ENCODE peak calls at places on chromosomes 7 and 10, in four cellular contexts. N is SK-N-SH, P is adrenal gland, C is tibial artery. M is an unnamed sample.

GRCh38 chr10:58921366-58921947 is 255.0 kb upstream of the PHYHIPL start:
- DNase-seq in C (no peak), P (no peak), N (no peak), M (no peak)

GRCh38 chr7:107966701-107967100 is 36.3 kb downstream of the LAMB1 start:
- DNase-seq in N (no peak), P (no peak), C (no peak), M (peak; percentile 68)

GRCh38 chr7:27167170-27167505 is 1.8 kb upstream of the HOXA9 start:
- DNase-seq in C (no peak), N (peak; percentile 45), P (no peak), M (no peak)

GRCh38 chr7:54824655-54825054 is 65.6 kb upstream of the SEC61G start:
- DNase-seq in P (no peak), C (no peak), N (no peak), M (no peak)

GRCh38 chr7:137687556-137688280 is 159.1 kb downstream of the DGKI start:
- DNase-seq in N (no peak), C (no peak), P (no peak), M (no peak)

GRCh38 chr10:111076191-111076681 is 593 bp upstream of the ADRA2A start:
- DNase-seq in N (peak; percentile 93), P (peak; percentile 43), C (no peak), M (peak; percentile 31)

GRCh38 chr10:14334771-14335170 is 4.0 kb upstream of the FRMD4A start:
- DNase-seq in N (no peak), C (no peak), P (no peak), M (no peak)

GRCh38 chr7:118621810-118622209 is 397.3 kb downstream of the ANKRD7 start:
- DNase-seq in N (no peak), P (no peak), C (no peak), M (no peak)

GRCh38 chr10:49833162-49833561 is 71.0 kb upstream of the OGDHL start:
- DNase-seq in C (no peak), N (no peak), P (no peak), M (no peak)

GRCh38 chr10:88238515-88238914 is 344.6 kb downstream of the RNLS start:
- DNase-seq in N (no peak), P (no peak), C (no peak), M (no peak)

GRCh38 chr10:73172867-73173266 is 4.9 kb downstream of the FAM149B1 start:
- DNase-seq in N (no peak), P (no peak), C (no peak), M (no peak)

GRCh38 chr10:22475857-22476600 is 130.7 kb downstream of the SPAG6 start:
- DNase-seq in N (peak; percentile 76), P (no peak), C (no peak), M (no peak)

GRCh38 chr7:21192662-21193061 is 235.2 kb upstream of the SP4 start:
- DNase-seq in C (no peak), N (no peak), P (no peak), M (no peak)

GRCh38 chr7:50663396-50664102 is 98.3 kb upstream of the DDC start:
- DNase-seq in N (no peak), C (no peak), P (no peak), M (no peak)

GRCh38 chr10:118625504-118625903 is 30.1 kb upstream of the PRLHR start:
- DNase-seq in N (no peak), C (no peak), P (no peak), M (no peak)

GRCh38 chr10:10792681-10793080 is 225.0 kb upstream of the CELF2 start:
- DNase-seq in C (no peak), N (no peak), P (no peak), M (no peak)

GRCh38 chr10:96509017-96509641 is 4.6 kb downstream of the TLL2 start:
- DNase-seq in P (no peak), N (no peak), C (no peak), M (no peak)

GRCh38 chr7:43785425-43785824 is 26.9 kb downstream of the BLVRA start:
- DNase-seq in N (no peak), C (no peak), P (peak; percentile 73), M (no peak)

GRCh38 chr7:155922507-155922841 is 110.2 kb upstream of the SHH start:
- DNase-seq in N (no peak), P (no peak), C (no peak), M (no peak)

GRCh38 chr10:109926141-109926745 is 2.9 kb upstream of the XPNPEP1 start:
- DNase-seq in C (no peak), N (no peak), P (no peak), M (no peak)

GRCh38 chr7:93843260-93843659 is 47.3 kb downstream of the TFPI2 start:
- DNase-seq in N (no peak), C (no peak), P (no peak), M (no peak)

DNA sequence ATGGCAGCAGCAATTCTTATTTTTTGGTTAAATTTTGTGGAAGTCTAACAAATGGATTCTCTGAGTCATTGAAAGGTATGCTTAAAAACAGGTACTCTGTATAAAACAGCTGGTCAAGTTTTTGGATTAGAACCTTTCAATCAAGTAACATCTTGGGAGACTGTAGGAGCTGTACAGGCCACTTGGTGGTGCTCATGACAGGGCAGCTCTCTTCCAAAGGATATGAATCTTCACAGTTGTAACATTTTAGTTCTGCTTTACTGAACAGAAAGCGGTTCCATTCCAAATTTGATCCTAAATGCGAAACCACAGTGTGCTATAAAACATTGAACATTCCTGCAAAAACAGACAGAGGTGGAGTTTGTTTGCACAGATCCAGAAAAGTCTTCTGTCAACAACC is 44.5 kb upstream of the AGR3 start:
- DNase-seq in C (peak; percentile 41), N (no peak), P (peak; percentile 33), M (peak; percentile 21)
- TF ChIP-seq CTCF in C (peak; percentile 73), N (peak; percentile 37), P (peak; percentile 66), M (peak; percentile 74)

GRCh38 chr7:2218444-2218785 is 14.3 kb downstream of the MAD1L1 start:
- DNase-seq in C (no peak), N (no peak), P (no peak), M (no peak)
- H3K36me3 ChIP-seq in C (peaks cover 38% of the 10 kb centered on the region), N (peaks cover 56% of the 10 kb centered on the region), P (no peaks in the 10 kb centered on the region), M (no peaks in the 10 kb centered on the region)

DNA sequence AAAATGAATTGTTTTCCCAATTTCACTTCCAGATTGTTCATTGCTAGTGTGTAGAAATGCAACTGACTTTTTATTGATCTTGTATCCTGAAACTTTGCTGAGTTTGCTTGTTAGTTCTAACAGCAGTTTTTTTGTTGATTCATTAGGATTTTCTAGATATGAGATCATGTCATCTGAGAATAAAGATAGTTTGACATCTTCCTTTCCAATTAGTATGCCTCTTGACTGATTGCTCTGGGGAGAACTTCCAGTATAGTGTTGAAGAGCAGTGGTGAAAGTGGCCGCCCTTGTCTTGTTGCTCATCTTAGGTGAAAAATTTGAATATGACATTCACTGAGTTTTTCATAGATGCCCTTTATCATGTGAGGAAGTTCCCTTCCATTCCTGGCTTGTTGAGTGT is 11.9 kb upstream of the SUN1 start:
- DNase-seq in C (no peak), N (no peak), P (no peak), M (no peak)
- H3K4me3 ChIP-seq in C (no peak overlapping the region), N (no peak overlapping the region), P (no peak overlapping the region), M (no peak overlapping the region)

DNA sequence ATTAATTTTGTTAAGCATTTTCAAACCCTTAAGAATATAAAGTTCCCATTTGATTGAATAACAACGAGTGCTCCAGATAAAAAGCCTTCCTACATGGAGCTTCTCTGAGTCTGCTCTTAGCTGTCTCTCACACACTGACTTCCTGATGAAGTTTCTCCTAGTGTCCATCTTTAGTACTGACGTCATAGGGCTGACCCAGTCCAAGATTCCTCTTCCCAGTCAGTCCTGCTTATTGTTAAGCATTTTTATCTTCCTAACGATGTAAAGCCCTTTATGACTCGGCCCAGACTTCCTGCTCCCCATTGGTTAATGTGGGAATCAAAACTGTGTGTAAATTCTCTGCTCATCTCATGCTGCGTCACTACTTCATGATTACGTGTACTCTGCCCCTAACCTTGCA is 398.8 kb downstream of the TFEC start:
- DNase-seq in C (no peak), N (no peak), P (no peak), M (no peak)
- TF ChIP-seq CTCF in C (no peak), N (no peak), P (no peak), M (no peak)

DNA sequence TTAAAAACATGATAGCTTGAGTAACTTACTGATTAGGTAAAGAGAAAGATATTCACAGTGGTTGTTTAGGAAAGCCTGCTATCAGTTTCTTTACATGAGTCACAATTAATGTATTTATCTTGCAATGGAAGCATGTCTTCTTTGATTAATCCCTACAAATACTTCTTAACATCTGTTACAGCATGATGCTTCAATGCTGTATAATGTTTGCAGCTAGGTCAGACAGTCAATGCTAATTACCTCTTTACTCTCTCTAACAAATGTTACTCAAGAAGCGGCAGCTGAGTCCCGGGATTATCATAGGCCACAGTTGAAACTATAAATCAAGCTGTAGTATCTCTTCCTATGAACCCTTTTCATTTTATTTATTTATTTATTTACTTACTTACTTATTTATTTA is 33.2 kb downstream of the ACBD5 start:
- DNase-seq in C (no peak), P (no peak), N (no peak), M (no peak)
- H3K36me3 ChIP-seq in C (peaks cover 68% of the 10 kb centered on the region), P (no peaks in the 10 kb centered on the region), N (peaks cover 45% of the 10 kb centered on the region), M (no peaks in the 10 kb centered on the region)

DNA sequence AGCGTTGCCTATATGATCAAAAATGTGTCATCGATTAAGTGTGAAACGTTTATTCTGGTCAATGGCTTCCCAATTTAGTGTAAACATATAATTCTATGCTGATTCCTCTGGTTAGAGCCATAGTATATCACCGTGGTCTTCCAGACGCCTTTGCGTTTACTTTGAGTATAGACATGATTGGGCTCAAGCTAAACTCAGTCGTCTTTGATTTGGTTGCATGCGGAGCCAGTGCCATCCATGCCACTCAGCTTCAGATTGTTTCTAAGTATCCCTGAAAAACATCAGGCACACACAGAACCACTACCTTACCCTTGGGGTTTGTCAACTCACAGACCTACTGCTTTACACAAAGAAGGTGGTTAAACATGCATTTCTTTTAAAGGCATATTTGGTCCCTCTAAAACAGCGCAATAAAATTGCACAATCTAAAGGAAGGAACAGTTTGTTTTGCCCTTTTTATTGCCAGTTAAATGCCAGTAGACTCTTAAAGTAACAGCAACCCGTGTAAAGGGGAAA is 273.6 kb upstream of the KLF6 start:
- DNase-seq in P (no peak), C (no peak), N (no peak), M (no peak)
- H3K4me3 ChIP-seq in P (no peak overlapping the region), C (no peak overlapping the region), N (no peak overlapping the region), M (no peak overlapping the region)

M was measured in heart right ventricle.